ENCODE peak calls at places on chromosome 18, in seven cellular contexts. Y, L, P, A, W, J and R are unnamed samples.
A peak's percentile ranks its signal among the peaks of the same experiment; 100 is the strongest.

GRCh38 chr18:32289480-32290075 is 99.7 kb downstream of the MEP1B start:
- DNase-seq in A (peak; percentile 50), P (peak; percentile 77), W (no peak), Y (peak; percentile 39), J (no peak), L (no peak), R (peak; percentile 41)

GRCh38 chr18:50096766-50097435 is 98.0 kb downstream of the MYO5B start:
- DNase-seq in L (no peak), A (no peak), J (no peak), Y (no peak), W (no peak), P (no peak), R (no peak)

GRCh38 chr18:3345885-3346284 is 84.0 kb downstream of the MYL12B start:
- DNase-seq in J (no peak), P (no peak), A (no peak), Y (no peak), L (no peak), W (no peak), R (peak; percentile 49)

GRCh38 chr18:62091487-62092120 is 95.3 kb downstream of the PIGN start:
- DNase-seq in J (no peak), P (no peak), L (no peak), A (no peak), W (no peak), Y (no peak), R (no peak)

GRCh38 chr18:36269157-36269556 is 28.4 kb upstream of the FHOD3 start:
- DNase-seq in P (no peak), A (no peak), Y (no peak), J (no peak), L (no peak), W (no peak), R (no peak)

GRCh38 chr18:70337139-70337972 is 48.5 kb downstream of the SOCS6 start:
- DNase-seq in Y (no peak), L (no peak), W (peak; percentile 59), P (no peak), A (no peak), J (no peak), R (no peak)

GRCh38 chr18:12423820-12424219 is 16.1 kb downstream of the PRELID3A start:
- DNase-seq in W (no peak), A (no peak), Y (no peak), P (peak; percentile 19), L (no peak), J (no peak), R (no peak)

GRCh38 chr18:24231773-24232735 is 93.2 kb downstream of the CABYR start:
- DNase-seq in J (no peak), L (no peak), Y (no peak), P (no peak), A (no peak), W (no peak), R (peak; percentile 68)

GRCh38 chr18:49731421-49731841 is 81.9 kb downstream of the ACAA2 start:
- DNase-seq in P (no peak), Y (no peak), J (no peak), A (no peak), W (no peak), L (no peak), R (no peak)

GRCh38 chr18:74874351-74874750 is 276.7 kb downstream of the ZNF407 start:
- DNase-seq in J (no peak), L (no peak), A (no peak), W (no peak), P (no peak), Y (no peak), R (no peak)

GRCh38 chr18:66655407-66655806 is 51.5 kb upstream of the CDH19 start:
- DNase-seq in P (no peak), A (no peak), J (no peak), Y (no peak), L (no peak), W (no peak), R (no peak)

GRCh38 chr18:77007251-77007650 is 125.3 kb downstream of the MBP start:
- DNase-seq in P (no peak), J (no peak), L (peak; percentile 47), Y (no peak), W (no peak), A (no peak), R (no peak)

GRCh38 chr18:78101091-78101490 is 851.4 kb downstream of the GALR1 start:
- DNase-seq in P (no peak), A (peak; percentile 6), L (no peak), W (no peak), J (no peak), Y (no peak), R (no peak)

GRCh38 chr18:48868468-48869466 is 82.0 kb downstream of the SMAD7 start:
- DNase-seq in Y (no peak), A (no peak), P (no peak), L (peak; percentile 65), J (no peak), W (no peak), R (no peak)

GRCh38 chr18:28159055-28159454 is 17.9 kb downstream of the CDH2 start:
- DNase-seq in Y (no peak), L (no peak), W (no peak), J (no peak), P (peak; percentile 9), A (no peak), R (no peak)